ENCODE peak calls at places on chromosomes 2 and 18, in five cellular contexts. D, J, R, L and U are unnamed samples.

GRCh38 chr18:46424898-46425297 is 232.1 kb downstream of the LOXHD1 start:
- DNase-seq in D (no peak), J (no peak), R (no peak), L (no peak), U (no peak)

GRCh38 chr2:766255-766654 is 89.0 kb upstream of the TMEM18 start:
- DNase-seq in D (no peak), J (no peak), R (no peak), L (no peak), U (no peak)

GRCh38 chr2:128330583-128330982 is 11.9 kb upstream of the HS6ST1 start:
- DNase-seq in D (no peak), J (no peak), R (no peak), L (no peak), U (no peak)

GRCh38 chr2:217713395-217714267 is 289.2 kb downstream of the TNS1 start:
- DNase-seq in D (peak), J (peak), R (peak), L (peak), U (peak)

GRCh38 chr2:204341887-204342276 is 203.4 kb upstream of the PARD3B start:
- DNase-seq in D (no peak), J (no peak), R (no peak), L (no peak), U (no peak)

GRCh38 chr2:120635146-120635545 is 100.5 kb upstream of the GLI2 start:
- DNase-seq in D (no peak), J (no peak), R (no peak), L (no peak), U (no peak)

GRCh38 chr2:133836220-133836619 is 268.0 kb upstream of the NCKAP5 start:
- DNase-seq in D (no peak), J (no peak), R (no peak), L (no peak), U (no peak)

GRCh38 chr18:48229445-48230052 is 179.6 kb downstream of the ZBTB7C start:
- DNase-seq in D (no peak), J (no peak), R (no peak), L (no peak), U (no peak)

GRCh38 chr2:145715601-145716000 is 1195.7 kb upstream of the ZEB2 start:
- DNase-seq in D (peak), J (no peak), R (no peak), L (no peak), U (no peak)

GRCh38 chr2:176082885-176083731 is 654 bp downstream of the EVX2 start:
- DNase-seq in D (no peak), J (no peak), R (no peak), L (no peak), U (no peak)

GRCh38 chr18:6616981-6617380 is 112.5 kb upstream of the ARHGAP28 start:
- DNase-seq in D (no peak), J (no peak), R (no peak), L (no peak), U (no peak)

GRCh38 chr2:16568998-16569397 is 96.6 kb downstream of the CYRIA start:
- DNase-seq in D (no peak), J (no peak), R (no peak), L (no peak), U (no peak)

GRCh38 chr2:9778012-9778411 is 65.3 kb upstream of the TAF1B start:
- DNase-seq in D (peak), J (no peak), R (no peak), L (no peak), U (no peak)

GRCh38 chr2:118865106-118865505 is 17.7 kb upstream of the EN1 start:
- DNase-seq in D (peak), J (peak), R (peak), L (peak), U (no peak)

GRCh38 chr2:98479959-98480524 is 35.4 kb downstream of the INPP4A start:
- DNase-seq in D (peak), J (peak), R (peak), L (no peak), U (peak)

GRCh38 chr2:233807966-233808892 is 30.1 kb downstream of the MROH2A start:
- DNase-seq in D (no peak), J (no peak), R (no peak), L (no peak), U (no peak)

GRCh38 chr18:6557052-6557451 is 142.3 kb upstream of the L3MBTL4 start:
- DNase-seq in D (no peak), J (no peak), R (no peak), L (no peak), U (no peak)

GRCh38 chr2:2868065-2868464 is 509.6 kb downstream of the EIPR1 start:
- DNase-seq in D (no peak), J (no peak), R (no peak), L (no peak), U (no peak)

GRCh38 chr18:3453540-3454364 is 3.8 kb downstream of the TGIF1 start:
- DNase-seq in D (peak), J (no peak), R (peak), L (no peak), U (no peak)

GRCh38 chr2:32212293-32212692 is 46.6 kb downstream of the SLC30A6 start:
- DNase-seq in D (peak), J (no peak), R (no peak), L (no peak), U (no peak)

GRCh38 chr18:10374195-10374594 is 80.2 kb upstream of the APCDD1 start:
- DNase-seq in D (no peak), J (no peak), R (no peak), L (no peak), U (no peak)

GRCh38 chr2:133838642-133839370 is 270.5 kb upstream of the NCKAP5 start:
- DNase-seq in D (no peak), J (no peak), R (no peak), L (no peak), U (no peak)

GRCh38 chr18:50606609-50607008 is 46.7 kb downstream of the MAPK4 start:
- DNase-seq in D (no peak), J (no peak), R (no peak), L (no peak), U (no peak)

GRCh38 chr2:131031431-131031841 is 61.8 kb downstream of the FAM168B start:
- DNase-seq in D (no peak), J (no peak), R (no peak), L (no peak), U (no peak)

GRCh38 chr2:231198291-231199173 is at the start of gene ARMC9:
- DNase-seq in D (peak), J (peak), R (peak), L (peak), U (peak)

GRCh38 chr18:35635171-35635570 is 53.6 kb downstream of the GALNT1 start:
- DNase-seq in D (peak), J (no peak), R (no peak), L (no peak), U (no peak)

GRCh38 chr18:13811993-13812392 is 12.0 kb upstream of the MC5R start:
- DNase-seq in D (peak), J (no peak), R (no peak), L (no peak), U (no peak)

GRCh38 chr2:196836440-196836839 is 27.3 kb upstream of the C2orf66 start:
- DNase-seq in D (peak), J (no peak), R (no peak), L (no peak), U (no peak)

GRCh38 chr2:218655751-218656150 is 3.7 kb downstream of the ZNF142 start:
- DNase-seq in D (no peak), J (no peak), R (no peak), L (no peak), U (no peak)

GRCh38 chr18:46134920-46135675 is 30.9 kb downstream of the HAUS1 start:
- DNase-seq in D (peak), J (no peak), R (no peak), L (no peak), U (no peak)

GRCh38 chr2:10390369-10390801 is 57.7 kb downstream of the ODC1 start:
- DNase-seq in D (peak), J (no peak), R (no peak), L (no peak), U (no peak)